ENCODE peak calls at places on chromosomes 4 and X, in five cellular contexts. One of them, this sample, is unnamed.

GRCh38 chrX:132090370-132091152 is 37.3 kb downstream of the FRMD7 start:
- DNase-seq in H54: no peak
- DNase-seq in T-helper 9 cell: no peak
- DNase-seq in thoracic aorta: no peak
- DNase-seq in lower leg skin: no peak
- DNase-seq in this sample: no peak

GRCh38 chrX:47232803-47233332 is at the start of gene USP11:
- DNase-seq in thoracic aorta: no peak
- DNase-seq in lower leg skin: peak
- DNase-seq in T-helper 9 cell: peak
- DNase-seq in H54: no peak
- DNase-seq in this sample: peak

GRCh38 chr4:3243066-3243775 is 5.7 kb upstream of the MSANTD1 start:
- DNase-seq in H54: no peak
- DNase-seq in thoracic aorta: no peak
- DNase-seq in T-helper 9 cell: no peak
- DNase-seq in lower leg skin: no peak
- DNase-seq in this sample: no peak

GRCh38 chr4:46386570-46386969 is 3.4 kb downstream of the GABRA2 start:
- DNase-seq in H54: no peak
- DNase-seq in T-helper 9 cell: no peak
- DNase-seq in lower leg skin: no peak
- DNase-seq in thoracic aorta: no peak
- DNase-seq in this sample: no peak

GRCh38 chr4:159341486-159341885 is 238.6 kb downstream of the RAPGEF2 start:
- DNase-seq in H54: no peak
- DNase-seq in T-helper 9 cell: no peak
- DNase-seq in thoracic aorta: no peak
- DNase-seq in lower leg skin: no peak
- DNase-seq in this sample: no peak

GRCh38 chrX:78754917-78755316 is 7.4 kb downstream of the LPAR4 start:
- DNase-seq in thoracic aorta: no peak
- DNase-seq in H54: no peak
- DNase-seq in T-helper 9 cell: no peak
- DNase-seq in lower leg skin: no peak
- DNase-seq in this sample: no peak

GRCh38 chrX:77446029-77446585 is 1.1 kb upstream of the FGF16 start:
- DNase-seq in T-helper 9 cell: no peak
- DNase-seq in thoracic aorta: no peak
- DNase-seq in lower leg skin: peak
- DNase-seq in H54: no peak
- DNase-seq in this sample: no peak

GRCh38 chr4:6090936-6091335 is 72.7 kb upstream of the C4orf50 start:
- DNase-seq in H54: no peak
- DNase-seq in T-helper 9 cell: no peak
- DNase-seq in thoracic aorta: no peak
- DNase-seq in lower leg skin: no peak
- DNase-seq in this sample: no peak

GRCh38 chrX:137033774-137034507 is at the start of gene GPR101:
- DNase-seq in thoracic aorta: no peak
- DNase-seq in T-helper 9 cell: no peak
- DNase-seq in lower leg skin: no peak
- DNase-seq in H54: no peak
- DNase-seq in this sample: no peak

GRCh38 chrX:22360129-22360528 is 87.4 kb downstream of the CBLL2 start:
- DNase-seq in lower leg skin: no peak
- DNase-seq in T-helper 9 cell: no peak
- DNase-seq in H54: no peak
- DNase-seq in thoracic aorta: no peak
- DNase-seq in this sample: no peak